ENCODE peak calls at places on chromosomes 11 and 22, in seven cellular contexts. L is activated CD8-positive, alpha-beta memory T cell treated with anti-CD3 and anti-CD28 coated beads for 48 hours; P is activated T-helper 1 cell treated with anti-CD3 and anti-CD28 coated beads, Interleukin-2, amount 50 U/mL, for 16 hours; D is ecto neural progenitor cell; Z is left cardiac atrium; Q is H4; S is germinal center. X is an unnamed sample.

GRCh38 chr11:109306322-109306721 is 115.7 kb upstream of the C11orf87 start:
- DNase-seq in S (no peak), L (no peak), P (no peak), Z (no peak), Q (no peak), D (no peak), X (no peak)

GRCh38 chr11:69325446-69325845 is 31.5 kb downstream of the MYEOV start:
- DNase-seq in Q (no peak), Z (no peak), D (peak; percentile 14), S (no peak), L (no peak), P (no peak), X (no peak)

GRCh38 chr11:23540101-23540561 is 679.9 kb upstream of the CCDC179 start:
- DNase-seq in Q (peak; percentile 54), S (peak; percentile 33), L (no peak), Z (no peak), D (peak; percentile 52), P (no peak), X (no peak)

GRCh38 chr11:17777086-17777725 is 42.6 kb downstream of the KCNC1 start:
- DNase-seq in S (no peak), L (no peak), Q (no peak), P (no peak), D (no peak), Z (no peak), X (no peak)

GRCh38 chr11:9771126-9771624 is 107.3 kb downstream of the SWAP70 start:
- DNase-seq in D (no peak), P (no peak), Z (no peak), S (no peak), L (no peak), Q (no peak), X (no peak)

GRCh38 chr11:16775604-16776283 is 37.3 kb downstream of the C11orf58 start:
- DNase-seq in Q (no peak), L (no peak), Z (no peak), P (no peak), S (no peak), D (no peak), X (no peak)

GRCh38 chr11:119375629-119376196 is 5.8 kb downstream of the USP2 start:
- DNase-seq in D (no peak), P (no peak), S (no peak), L (no peak), Z (peak; percentile 82), Q (no peak), X (no peak)

GRCh38 chr22:23418159-23418788 is 161.8 kb downstream of the IGLL1 start:
- DNase-seq in P (no peak), L (no peak), D (no peak), S (no peak), Q (no peak), Z (no peak), X (no peak)

GRCh38 chr11:93396356-93396755 is 65.8 kb downstream of the DEUP1 start:
- DNase-seq in P (no peak), D (no peak), Q (no peak), S (no peak), L (no peak), Z (no peak), X (no peak)

GRCh38 chr11:128346808-128347207 is 240.6 kb downstream of the ETS1 start:
- DNase-seq in P (no peak), Q (no peak), L (no peak), D (no peak), S (no peak), Z (no peak), X (no peak)

GRCh38 chr22:45831394-45831793 is 145.6 kb downstream of the WNT7B start:
- DNase-seq in P (no peak), L (no peak), Q (no peak), D (no peak), Z (no peak), S (no peak), X (no peak)